ENCODE peak calls at places on chromosomes 12 and 14, in six cellular contexts. E is MM.1S, U is PC-3, X is GM23248, T is HCT116, P is SK-N-SH. Q is an unnamed sample.

GRCh38 chr14:20347747-20348146 is 4.3 kb downstream of the PARP2 start:
- DNase-seq in P (no peak), E (no peak), X (no peak), T (no peak), U (no peak), Q (no peak)

GRCh38 chr14:39974036-39974435 is 541.8 kb upstream of the FBXO33 start:
- DNase-seq in U (no peak), E (no peak), P (no peak), T (no peak), X (no peak), Q (no peak)

GRCh38 chr12:65113621-65114035 is 7.5 kb downstream of the WIF1 start:
- DNase-seq in T (no peak), X (no peak), P (no peak), U (no peak), E (no peak), Q (no peak)

GRCh38 chr14:101972126-101972785 is 7.9 kb downstream of the DYNC1H1 start:
- DNase-seq in U (peak; percentile 100), E (no peak), X (peak; percentile 100), T (peak; percentile 91), P (peak; percentile 37), Q (no peak)

GRCh38 chr12:106249411-106250135 is 1.8 kb upstream of the CKAP4 start:
- DNase-seq in E (peak; percentile 89), T (no peak), U (no peak), P (no peak), X (no peak), Q (no peak)

GRCh38 chr12:130008241-130008640 is 104.4 kb upstream of the TMEM132D start:
- DNase-seq in U (no peak), X (no peak), P (no peak), T (no peak), E (no peak), Q (no peak)

GRCh38 chr12:68499616-68500015 is 111.1 kb upstream of the RAP1B start:
- DNase-seq in T (no peak), E (no peak), U (no peak), X (peak; percentile 22), P (no peak), Q (no peak)

GRCh38 chr14:105480807-105481801 is 5.6 kb upstream of the CRIP1 start:
- DNase-seq in P (peak; percentile 92), T (peak; percentile 55), X (peak; percentile 92), U (peak; percentile 90), E (peak; percentile 53), Q (peak; percentile 92)

GRCh38 chr12:2283910-2284309 is 231.1 kb downstream of the CACNA1C start:
- DNase-seq in E (no peak), U (no peak), T (no peak), X (peak; percentile 70), P (no peak), Q (no peak)

GRCh38 chr12:83408841-83409240 is 722.1 kb downstream of the TMTC2 start:
- DNase-seq in E (no peak), U (no peak), T (no peak), X (no peak), P (no peak), Q (no peak)

GRCh38 chr14:106843376-106843775 is 1317.0 kb downstream of the TMEM121 start:
- DNase-seq in U (no peak), X (no peak), P (no peak), E (no peak), T (no peak), Q (no peak)

GRCh38 chr12:121894633-121895032 is 6.0 kb downstream of the PSMD9 start:
- DNase-seq in E (no peak), X (peak; percentile 45), U (peak; percentile 12), P (peak; percentile 49), T (no peak), Q (peak; percentile 59)

GRCh38 chr14:61264022-61264571 is 17.0 kb downstream of the TMEM30B start:
- DNase-seq in U (peak; percentile 51), X (no peak), E (no peak), P (no peak), T (no peak), Q (no peak)

GRCh38 chr14:99552572-99553216 is 51.3 kb downstream of the CCDC85C start:
- DNase-seq in E (no peak), T (no peak), U (no peak), P (no peak), X (no peak), Q (no peak)

GRCh38 chr12:68138480-68138879 is 21.1 kb downstream of the IFNG start:
- DNase-seq in T (no peak), X (no peak), U (no peak), E (no peak), P (no peak), Q (no peak)

GRCh38 chr12:5148880-5149279 is 105.2 kb downstream of the KCNA5 start:
- DNase-seq in E (no peak), P (no peak), U (no peak), T (no peak), X (no peak), Q (no peak)

GRCh38 chr14:22314183-22314820 is 274.7 kb downstream of the DAD1 start:
- DNase-seq in T (peak; percentile 60), X (peak; percentile 71), P (peak; percentile 43), U (peak; percentile 88), E (peak; percentile 46), Q (peak; percentile 76)

GRCh38 chr14:88075298-88075981 is 70.5 kb downstream of the GPR65 start:
- DNase-seq in U (no peak), P (no peak), X (no peak), T (no peak), E (no peak), Q (no peak)

GRCh38 chr12:104515899-104516298 is 59.2 kb downstream of the CHST11 start:
- DNase-seq in X (no peak), E (no peak), T (no peak), P (no peak), U (no peak), Q (no peak)

GRCh38 chr12:104520242-104520900 is 63.6 kb downstream of the CHST11 start:
- DNase-seq in E (no peak), P (peak; percentile 39), U (no peak), T (no peak), X (no peak), Q (no peak)

GRCh38 chr12:104519190-104519857 is 62.6 kb downstream of the CHST11 start:
- DNase-seq in T (no peak), P (no peak), E (no peak), U (no peak), X (no peak), Q (no peak)

GRCh38 chr12:104516821-104517220 is 60.1 kb downstream of the CHST11 start:
- DNase-seq in U (no peak), P (no peak), E (no peak), X (no peak), T (no peak), Q (no peak)

DNA sequence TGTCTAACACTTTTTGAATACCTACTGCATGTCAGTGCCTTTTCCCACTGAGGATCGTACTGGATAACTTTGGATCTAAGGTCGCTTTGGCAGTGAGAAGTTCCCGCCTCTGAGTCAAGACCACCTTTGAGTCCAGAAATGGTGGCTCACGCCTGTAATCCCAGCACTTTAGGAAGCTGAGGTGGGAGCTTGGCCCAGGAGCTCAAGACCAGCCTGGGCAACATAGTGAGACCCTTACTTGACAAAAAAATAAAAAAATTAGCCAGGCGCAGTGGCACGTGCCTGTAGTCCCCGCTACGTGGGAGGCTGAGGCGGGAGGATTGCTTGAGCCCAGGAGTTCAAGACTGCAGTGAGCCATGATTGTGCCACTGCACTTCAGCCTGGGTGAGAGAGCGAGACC is 61.1 kb downstream of the CHST11 start:
- DNase-seq in X (no peak), E (no peak), U (no peak), P (no peak), T (no peak), Q (no peak)
- H4K20me1 ChIP-seq in X (no peaks in the 10 kb centered on the region), E (no peaks in the 10 kb centered on the region), U (no peaks in the 10 kb centered on the region), P (no peaks in the 10 kb centered on the region), T (no peaks in the 10 kb centered on the region), Q (peaks cover 40% of the 10 kb centered on the region)

GRCh38 chr12:115035536-115036107 is 351.6 kb upstream of the TBX3 start:
- DNase-seq in T (no peak), X (no peak), P (no peak), E (no peak), U (no peak), Q (peak; percentile 26)
- H3K9ac ChIP-seq in T (no peak overlapping the region), X (no peak overlapping the region), P (no peak overlapping the region), E (no peak overlapping the region), U (no peak overlapping the region), Q (no peak overlapping the region)

DNA sequence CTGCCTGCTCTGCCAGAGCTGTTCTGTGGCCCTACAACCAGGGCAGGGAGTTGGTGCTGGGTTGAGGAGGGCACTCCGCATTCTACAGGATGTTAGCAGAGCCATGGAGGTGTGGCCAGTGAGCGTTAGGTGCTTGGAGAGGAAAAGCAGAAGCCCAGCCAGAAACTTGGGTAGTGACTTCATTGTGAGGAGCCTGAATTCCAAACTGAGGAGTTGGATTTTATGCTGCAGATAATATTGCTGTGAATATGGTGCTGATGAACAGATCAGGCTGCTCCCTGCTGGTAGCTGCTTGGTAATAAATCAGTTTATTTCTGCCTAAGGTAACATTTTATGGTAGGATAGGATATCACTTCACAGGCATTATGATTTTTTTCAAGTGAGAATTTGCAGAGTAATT is 7.1 kb upstream of the CCDC175 start:
- DNase-seq in E (no peak), P (no peak), U (peak; percentile 62), X (peak; percentile 56), T (no peak), Q (no peak)
- TF ChIP-seq EZH2phosphoT487 in E (no peak), P (no peak), U (no peak), X (no peak), T (no peak), Q (no peak)

DNA sequence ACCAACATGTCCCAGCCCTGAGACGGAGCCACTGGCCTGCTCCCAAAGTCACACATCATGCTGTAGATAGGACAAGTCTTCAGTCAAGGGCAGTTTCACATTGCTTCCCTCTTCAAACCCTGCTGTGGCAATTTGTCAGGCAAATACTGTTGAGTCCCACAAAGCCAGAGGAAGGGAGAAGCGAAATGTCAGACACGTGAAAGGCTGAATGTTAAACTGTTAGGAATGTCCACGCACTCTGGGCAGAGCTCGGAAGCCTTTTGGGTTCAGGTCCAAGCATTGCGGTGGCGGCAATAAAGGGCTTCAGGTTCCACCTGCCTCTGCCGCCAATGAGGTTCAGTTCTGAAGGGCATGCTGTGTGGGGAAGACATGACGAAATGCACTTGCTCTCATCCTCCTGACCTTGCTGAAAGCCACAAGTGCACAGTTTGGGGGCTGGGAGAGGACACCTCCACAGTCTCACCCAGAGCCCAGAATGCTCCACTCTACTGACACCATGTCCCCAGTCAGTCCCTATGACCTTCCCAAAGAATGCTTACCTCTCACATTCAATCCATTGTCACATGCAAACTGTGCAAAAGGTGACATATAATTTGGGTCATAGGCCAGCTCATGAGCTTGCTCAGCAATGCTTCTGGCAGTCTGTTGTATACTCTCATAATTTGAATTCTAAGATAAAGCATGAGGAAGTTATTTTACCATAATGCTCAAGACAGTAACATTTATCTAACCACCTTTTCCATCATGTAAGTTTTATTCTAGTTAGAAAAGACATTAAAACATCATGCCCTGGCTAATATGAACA is 35.7 kb downstream of the RAD9B start:
- DNase-seq in T (no peak), P (no peak), E (no peak), X (no peak), U (no peak), Q (no peak)
- H4K20me1 ChIP-seq in T (no peaks in the 10 kb centered on the region), P (no peaks in the 10 kb centered on the region), E (no peaks in the 10 kb centered on the region), X (no peaks in the 10 kb centered on the region), U (peaks cover 5% of the 10 kb centered on the region), Q (peaks cover 8% of the 10 kb centered on the region)

DNA sequence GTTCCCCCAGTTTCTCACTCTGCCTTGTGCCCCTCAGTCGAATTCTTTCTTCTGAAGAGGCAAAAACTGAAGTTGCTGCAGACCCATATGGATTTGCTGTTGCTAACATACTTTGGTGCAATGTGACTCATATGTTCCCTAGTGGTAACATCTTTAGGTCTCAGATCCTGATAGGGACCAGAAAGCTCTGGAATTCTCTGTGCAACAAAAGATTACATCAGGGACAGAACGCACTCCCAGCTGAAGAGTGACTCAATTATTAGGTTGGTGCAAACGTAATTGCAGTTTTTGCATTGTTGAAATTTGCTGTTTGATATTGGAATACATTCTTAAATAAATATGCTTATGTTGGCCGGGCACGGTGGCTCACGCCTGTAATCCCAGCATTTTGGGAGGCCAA is 8.2 kb upstream of the DHRS2 start:
- DNase-seq in P (no peak), X (peak; percentile 31), T (no peak), E (no peak), U (no peak), Q (no peak)
- H3K9ac ChIP-seq in P (no peak overlapping the region), X (no peak overlapping the region), T (no peak overlapping the region), E (no peak overlapping the region), U (no peak overlapping the region), Q (no peak overlapping the region)